ENCODE peak calls at places on chromosome 3, in eight cellular contexts. One of them, this sample, is unnamed.

GRCh38 chr3:61066800-61067199 is 184.5 kb downstream of the FHIT start:
- DNase-seq in lower lobe of right lung: no peak
- DNase-seq in thoracic aorta: no peak
- DNase-seq in K562: no peak
- DNase-seq in fibroblast of the aortic adventitia: no peak
- DNase-seq in A549: no peak
- DNase-seq in psoas muscle: no peak
- DNase-seq in Peyer's patch: no peak
- DNase-seq in this sample: no peak

GRCh38 chr3:128322030-128323022 is 144.4 kb downstream of the DNAJB8 start:
- DNase-seq in K562: peak
- DNase-seq in lower lobe of right lung: peak
- DNase-seq in A549: peak
- DNase-seq in psoas muscle: peak
- DNase-seq in Peyer's patch: peak
- DNase-seq in thoracic aorta: no peak
- DNase-seq in fibroblast of the aortic adventitia: peak
- DNase-seq in this sample: peak

GRCh38 chr3:184261270-184262165 is at the start of gene CAMK2N2:
- DNase-seq in fibroblast of the aortic adventitia: peak
- DNase-seq in thoracic aorta: no peak
- DNase-seq in Peyer's patch: peak
- DNase-seq in lower lobe of right lung: peak
- DNase-seq in A549: peak
- DNase-seq in K562: peak
- DNase-seq in psoas muscle: peak
- DNase-seq in this sample: peak

GRCh38 chr3:84772841-84773240 is 185.9 kb upstream of the CADM2 start:
- DNase-seq in K562: no peak
- DNase-seq in lower lobe of right lung: no peak
- DNase-seq in Peyer's patch: no peak
- DNase-seq in A549: no peak
- DNase-seq in thoracic aorta: no peak
- DNase-seq in fibroblast of the aortic adventitia: no peak
- DNase-seq in psoas muscle: no peak
- DNase-seq in this sample: no peak

GRCh38 chr3:186108106-186108940 is 566 bp downstream of the ETV5 start:
- DNase-seq in psoas muscle: peak
- DNase-seq in lower lobe of right lung: peak
- DNase-seq in K562: peak
- DNase-seq in A549: peak
- DNase-seq in fibroblast of the aortic adventitia: peak
- DNase-seq in thoracic aorta: no peak
- DNase-seq in Peyer's patch: peak
- DNase-seq in this sample: peak

GRCh38 chr3:134376786-134377431 is 2.7 kb upstream of the AMOTL2 start:
- DNase-seq in Peyer's patch: no peak
- DNase-seq in lower lobe of right lung: no peak
- DNase-seq in fibroblast of the aortic adventitia: no peak
- DNase-seq in A549: no peak
- DNase-seq in K562: no peak
- DNase-seq in thoracic aorta: no peak
- DNase-seq in psoas muscle: no peak
- DNase-seq in this sample: peak

GRCh38 chr3:59339818-59340217 is 290.0 kb upstream of the CFAP20DC start:
- DNase-seq in Peyer's patch: no peak
- DNase-seq in K562: no peak
- DNase-seq in thoracic aorta: no peak
- DNase-seq in fibroblast of the aortic adventitia: no peak
- DNase-seq in lower lobe of right lung: no peak
- DNase-seq in psoas muscle: no peak
- DNase-seq in A549: no peak
- DNase-seq in this sample: no peak

GRCh38 chr3:184716652-184717607 is 5.1 kb upstream of the MAGEF1 start:
- DNase-seq in A549: no peak
- DNase-seq in K562: no peak
- DNase-seq in thoracic aorta: no peak
- DNase-seq in lower lobe of right lung: no peak
- DNase-seq in fibroblast of the aortic adventitia: peak
- DNase-seq in psoas muscle: no peak
- DNase-seq in Peyer's patch: no peak
- DNase-seq in this sample: peak

GRCh38 chr3:188926741-188927650 is 244.8 kb upstream of the TPRG1 start:
- DNase-seq in K562: no peak
- DNase-seq in A549: no peak
- DNase-seq in thoracic aorta: no peak
- DNase-seq in fibroblast of the aortic adventitia: no peak
- DNase-seq in lower lobe of right lung: no peak
- DNase-seq in Peyer's patch: no peak
- DNase-seq in psoas muscle: no peak
- DNase-seq in this sample: no peak

GRCh38 chr3:57060089-57060829 is at the start of gene SPATA12:
- DNase-seq in thoracic aorta: peak
- DNase-seq in A549: peak
- DNase-seq in Peyer's patch: peak
- DNase-seq in lower lobe of right lung: peak
- DNase-seq in psoas muscle: peak
- DNase-seq in K562: peak
- DNase-seq in fibroblast of the aortic adventitia: peak
- DNase-seq in this sample: peak

GRCh38 chr3:194672876-194673275 is 885 bp upstream of the LSG1 start:
- DNase-seq in K562: no peak
- DNase-seq in Peyer's patch: no peak
- DNase-seq in lower lobe of right lung: no peak
- DNase-seq in fibroblast of the aortic adventitia: no peak
- DNase-seq in psoas muscle: no peak
- DNase-seq in A549: no peak
- DNase-seq in thoracic aorta: no peak
- DNase-seq in this sample: no peak

GRCh38 chr3:194673761-194674160 is 1.8 kb upstream of the LSG1 start:
- DNase-seq in A549: no peak
- DNase-seq in lower lobe of right lung: no peak
- DNase-seq in K562: no peak
- DNase-seq in psoas muscle: no peak
- DNase-seq in Peyer's patch: no peak
- DNase-seq in thoracic aorta: no peak
- DNase-seq in fibroblast of the aortic adventitia: no peak
- DNase-seq in this sample: no peak

GRCh38 chr3:194676471-194676870 is 4.5 kb upstream of the LSG1 start:
- DNase-seq in thoracic aorta: no peak
- DNase-seq in Peyer's patch: no peak
- DNase-seq in K562: no peak
- DNase-seq in A549: no peak
- DNase-seq in psoas muscle: no peak
- DNase-seq in lower lobe of right lung: no peak
- DNase-seq in fibroblast of the aortic adventitia: no peak
- DNase-seq in this sample: no peak

GRCh38 chr3:194675680-194676079 is 3.7 kb upstream of the LSG1 start:
- DNase-seq in thoracic aorta: no peak
- DNase-seq in lower lobe of right lung: no peak
- DNase-seq in fibroblast of the aortic adventitia: no peak
- DNase-seq in K562: no peak
- DNase-seq in Peyer's patch: no peak
- DNase-seq in psoas muscle: no peak
- DNase-seq in A549: no peak
- DNase-seq in this sample: no peak

GRCh38 chr3:194675081-194675640 is 3.2 kb upstream of the LSG1 start:
- DNase-seq in A549: no peak
- DNase-seq in Peyer's patch: no peak
- DNase-seq in thoracic aorta: no peak
- DNase-seq in fibroblast of the aortic adventitia: no peak
- DNase-seq in lower lobe of right lung: no peak
- DNase-seq in K562: peak
- DNase-seq in psoas muscle: no peak
- DNase-seq in this sample: peak
- H3K4me3 ChIP-seq in A549: no peak
- H3K4me3 ChIP-seq in Peyer's patch: no peak
- H3K4me3 ChIP-seq in thoracic aorta: no peak
- H3K4me3 ChIP-seq in fibroblast of the aortic adventitia: no peak
- H3K4me3 ChIP-seq in lower lobe of right lung: no peak
- H3K4me3 ChIP-seq in K562: no peak
- H3K4me3 ChIP-seq in psoas muscle: no peak
- H3K4me3 ChIP-seq in this sample: no peak

GRCh38 chr3:137787520-137787919 is 23.4 kb downstream of the SOX14 start:
- DNase-seq in psoas muscle: no peak
- DNase-seq in Peyer's patch: no peak
- DNase-seq in K562: no peak
- DNase-seq in A549: no peak
- DNase-seq in thoracic aorta: no peak
- DNase-seq in fibroblast of the aortic adventitia: no peak
- DNase-seq in lower lobe of right lung: no peak
- DNase-seq in this sample: no peak

GRCh38 chr3:137796993-137797392 is 32.9 kb downstream of the SOX14 start:
- DNase-seq in Peyer's patch: no peak
- DNase-seq in lower lobe of right lung: no peak
- DNase-seq in fibroblast of the aortic adventitia: no peak
- DNase-seq in K562: no peak
- DNase-seq in A549: no peak
- DNase-seq in psoas muscle: no peak
- DNase-seq in thoracic aorta: no peak
- DNase-seq in this sample: no peak

GRCh38 chr3:137792633-137793271 is 28.6 kb downstream of the SOX14 start:
- DNase-seq in K562: peak
- DNase-seq in lower lobe of right lung: peak
- DNase-seq in Peyer's patch: no peak
- DNase-seq in thoracic aorta: no peak
- DNase-seq in A549: peak
- DNase-seq in fibroblast of the aortic adventitia: peak
- DNase-seq in psoas muscle: no peak
- DNase-seq in this sample: peak
- TF ChIP-seq CTCF in K562: peak
- TF ChIP-seq CTCF in lower lobe of right lung: peak
- TF ChIP-seq CTCF in Peyer's patch: no peak
- TF ChIP-seq CTCF in thoracic aorta: no peak
- TF ChIP-seq CTCF in A549: peak
- TF ChIP-seq CTCF in fibroblast of the aortic adventitia: peak
- TF ChIP-seq CTCF in psoas muscle: peak
- TF ChIP-seq CTCF in this sample: peak

GRCh38 chr3:139524841-139525538 is 14.6 kb downstream of the RBP1 start:
- DNase-seq in psoas muscle: no peak
- DNase-seq in fibroblast of the aortic adventitia: no peak
- DNase-seq in K562: no peak
- DNase-seq in A549: no peak
- DNase-seq in Peyer's patch: no peak
- DNase-seq in lower lobe of right lung: no peak
- DNase-seq in thoracic aorta: no peak
- DNase-seq in this sample: no peak

GRCh38 chr3:139528281-139528680 is 11.3 kb downstream of the RBP1 start:
- DNase-seq in thoracic aorta: no peak
- DNase-seq in lower lobe of right lung: no peak
- DNase-seq in A549: no peak
- DNase-seq in K562: no peak
- DNase-seq in Peyer's patch: no peak
- DNase-seq in fibroblast of the aortic adventitia: no peak
- DNase-seq in psoas muscle: no peak
- DNase-seq in this sample: no peak

GRCh38 chr3:139527287-139527686 is 12.3 kb downstream of the RBP1 start:
- DNase-seq in K562: no peak
- DNase-seq in fibroblast of the aortic adventitia: no peak
- DNase-seq in Peyer's patch: no peak
- DNase-seq in lower lobe of right lung: no peak
- DNase-seq in psoas muscle: no peak
- DNase-seq in A549: no peak
- DNase-seq in thoracic aorta: no peak
- DNase-seq in this sample: no peak

GRCh38 chr3:139523718-139524117 is 15.8 kb downstream of the RBP1 start:
- DNase-seq in K562: no peak
- DNase-seq in fibroblast of the aortic adventitia: no peak
- DNase-seq in psoas muscle: no peak
- DNase-seq in lower lobe of right lung: no peak
- DNase-seq in Peyer's patch: no peak
- DNase-seq in A549: no peak
- DNase-seq in thoracic aorta: no peak
- DNase-seq in this sample: no peak

GRCh38 chr3:139526146-139526545 is 13.4 kb downstream of the RBP1 start:
- DNase-seq in A549: no peak
- DNase-seq in lower lobe of right lung: no peak
- DNase-seq in fibroblast of the aortic adventitia: no peak
- DNase-seq in psoas muscle: no peak
- DNase-seq in thoracic aorta: no peak
- DNase-seq in Peyer's patch: no peak
- DNase-seq in K562: no peak
- DNase-seq in this sample: no peak
- H3K4me3 ChIP-seq in A549: no peak
- H3K4me3 ChIP-seq in lower lobe of right lung: no peak
- H3K4me3 ChIP-seq in fibroblast of the aortic adventitia: no peak
- H3K4me3 ChIP-seq in psoas muscle: no peak
- H3K4me3 ChIP-seq in thoracic aorta: no peak
- H3K4me3 ChIP-seq in Peyer's patch: no peak
- H3K4me3 ChIP-seq in K562: no peak
- H3K4me3 ChIP-seq in this sample: no peak

GRCh38 chr3:149371001-149371722 is 6.3 kb downstream of the TM4SF1 start:
- DNase-seq in thoracic aorta: no peak
- DNase-seq in fibroblast of the aortic adventitia: no peak
- DNase-seq in K562: no peak
- DNase-seq in Peyer's patch: no peak
- DNase-seq in A549: peak
- DNase-seq in psoas muscle: no peak
- DNase-seq in lower lobe of right lung: no peak
- DNase-seq in this sample: peak
- TF ChIP-seq CTCF in thoracic aorta: no peak
- TF ChIP-seq CTCF in fibroblast of the aortic adventitia: no peak
- TF ChIP-seq CTCF in K562: no peak
- TF ChIP-seq CTCF in Peyer's patch: no peak
- TF ChIP-seq CTCF in A549: peak
- TF ChIP-seq CTCF in psoas muscle: no peak
- TF ChIP-seq CTCF in lower lobe of right lung: no peak
- TF ChIP-seq CTCF in this sample: peak

DNA sequence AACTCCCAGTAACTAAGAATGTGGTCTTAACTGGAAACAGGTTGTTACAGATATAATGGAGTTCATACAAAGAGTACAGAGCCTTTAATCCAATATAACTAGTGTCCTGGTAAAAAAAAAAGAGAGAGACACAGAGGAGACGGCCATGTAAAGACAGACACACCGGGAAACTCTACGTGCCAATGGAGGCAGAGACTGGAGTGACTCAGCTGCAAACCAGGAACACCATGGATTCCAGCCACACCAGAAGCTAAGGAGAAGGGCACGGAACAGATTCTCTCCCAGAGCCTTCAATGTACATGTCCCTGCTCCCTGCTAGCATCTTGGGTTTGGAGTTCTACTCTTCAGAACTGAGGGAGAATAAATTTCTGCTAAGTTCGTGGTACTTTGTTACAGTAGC is 4.5 kb downstream of the RNF168 start:
- DNase-seq in A549: no peak
- DNase-seq in lower lobe of right lung: no peak
- DNase-seq in thoracic aorta: no peak
- DNase-seq in Peyer's patch: no peak
- DNase-seq in psoas muscle: no peak
- DNase-seq in fibroblast of the aortic adventitia: peak
- DNase-seq in K562: no peak
- DNase-seq in this sample: no peak
- H3K4me3 ChIP-seq in A549: no peak
- H3K4me3 ChIP-seq in lower lobe of right lung: no peak
- H3K4me3 ChIP-seq in thoracic aorta: peak
- H3K4me3 ChIP-seq in Peyer's patch: no peak
- H3K4me3 ChIP-seq in psoas muscle: peak
- H3K4me3 ChIP-seq in fibroblast of the aortic adventitia: no peak
- H3K4me3 ChIP-seq in K562: peak
- H3K4me3 ChIP-seq in this sample: no peak

This sample was measured in epithelial cell of esophagus.